ENCODE peak calls at places on chromosomes 2 and 18, in five cellular contexts. R is AG04450, D is H1, G is BE2C, V is Peyer's patch. Z is an unnamed sample.

GRCh38 chr2:119264781-119265692 is 41.4 kb downstream of the STEAP3 start:
- DNase-seq in R (no peak), D (no peak), G (peak; percentile 50), V (peak; percentile 66), Z (peak; percentile 59)

GRCh38 chr2:231362785-231363184 is 32.7 kb upstream of the B3GNT7 start:
- DNase-seq in R (no peak), D (no peak), G (no peak), V (no peak), Z (no peak)

GRCh38 chr18:58392336-58393000 is 236.4 kb downstream of the ALPK2 start:
- DNase-seq in R (no peak), D (no peak), G (no peak), V (no peak), Z (no peak)

GRCh38 chr2:160306985-160307384 is 106.9 kb upstream of the ITGB6 start:
- DNase-seq in R (peak; percentile 87), D (no peak), G (peak; percentile 21), V (no peak), Z (no peak)

GRCh38 chr18:21110667-21111350 is 804 bp downstream of the ROCK1 start:
- DNase-seq in R (no peak), D (no peak), G (no peak), V (peak; percentile 84), Z (peak; percentile 72)

GRCh38 chr2:101349893-101350662 is 37.2 kb downstream of the CREG2 start:
- DNase-seq in R (peak; percentile 11), D (no peak), G (no peak), V (no peak), Z (no peak)

GRCh38 chr18:23703057-23703986 is 14.1 kb downstream of the LAMA3 start:
- DNase-seq in R (peak; percentile 55), D (no peak), G (peak; percentile 13), V (peak; percentile 55), Z (peak; percentile 12)

GRCh38 chr2:162732946-162733698 is 105.4 kb downstream of the KCNH7 start:
- DNase-seq in R (no peak), D (no peak), G (no peak), V (no peak), Z (no peak)

GRCh38 chr2:207230261-207231105 is 64.7 kb upstream of the KLF7 start:
- DNase-seq in R (no peak), D (no peak), G (peak; percentile 49), V (no peak), Z (no peak)

GRCh38 chr2:128775401-128776285 is 457.0 kb upstream of the HS6ST1 start:
- DNase-seq in R (no peak), D (no peak), G (no peak), V (peak; percentile 19), Z (no peak)

GRCh38 chr2:220334871-220335590 is 707.6 kb downstream of the SLC4A3 start:
- DNase-seq in R (no peak), D (no peak), G (no peak), V (no peak), Z (no peak)

GRCh38 chr18:50847192-50847591 is 27.4 kb upstream of the MRO start:
- DNase-seq in R (no peak), D (no peak), G (no peak), V (no peak), Z (no peak)

GRCh38 chr2:195820373-195820772 is 163.3 kb downstream of the SLC39A10 start:
- DNase-seq in R (no peak), D (no peak), G (no peak), V (no peak), Z (no peak)

GRCh38 chr2:238585836-238586821 is 159.4 kb downstream of the ASB1 start:
- DNase-seq in R (no peak), D (no peak), G (no peak), V (no peak), Z (no peak)

GRCh38 chr2:19762959-19763605 is 138.7 kb downstream of the TTC32 start:
- DNase-seq in R (no peak), D (no peak), G (no peak), V (no peak), Z (no peak)

GRCh38 chr2:86025229-86025820 is 80.4 kb downstream of the POLR1A start:
- DNase-seq in R (no peak), D (no peak), G (no peak), V (no peak), Z (no peak)
- TF ChIP-seq CTCF in R (peak; percentile 21), D (no peak), G (no peak), V (no peak), Z (no peak)

DNA sequence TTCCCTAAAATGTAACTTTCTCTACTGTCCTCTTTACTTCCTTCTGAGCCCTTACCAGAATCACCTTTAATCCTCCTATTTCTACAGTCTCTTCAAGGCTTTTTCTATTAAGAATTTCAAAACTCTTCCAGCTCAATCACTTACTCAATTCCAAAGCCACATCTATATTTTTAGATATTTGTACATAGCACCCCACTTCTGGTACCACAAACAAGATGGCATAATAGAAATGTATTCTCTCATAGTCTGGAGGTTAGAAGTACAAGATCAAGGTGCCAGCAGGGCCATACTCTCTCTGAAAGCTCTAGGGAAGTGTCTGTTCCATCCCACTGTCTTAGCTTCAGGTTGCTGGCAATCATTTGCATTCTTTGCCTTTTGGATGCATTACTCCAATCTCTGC is 11.1 kb downstream of the ZSCAN30 start:
- DNase-seq in R (no peak), D (no peak), G (no peak), V (no peak), Z (no peak)
- H3K4me3 ChIP-seq in R (no peak overlapping the region), D (no peak overlapping the region), G (no peak overlapping the region), V (no peak overlapping the region), Z (no peak overlapping the region)

DNA sequence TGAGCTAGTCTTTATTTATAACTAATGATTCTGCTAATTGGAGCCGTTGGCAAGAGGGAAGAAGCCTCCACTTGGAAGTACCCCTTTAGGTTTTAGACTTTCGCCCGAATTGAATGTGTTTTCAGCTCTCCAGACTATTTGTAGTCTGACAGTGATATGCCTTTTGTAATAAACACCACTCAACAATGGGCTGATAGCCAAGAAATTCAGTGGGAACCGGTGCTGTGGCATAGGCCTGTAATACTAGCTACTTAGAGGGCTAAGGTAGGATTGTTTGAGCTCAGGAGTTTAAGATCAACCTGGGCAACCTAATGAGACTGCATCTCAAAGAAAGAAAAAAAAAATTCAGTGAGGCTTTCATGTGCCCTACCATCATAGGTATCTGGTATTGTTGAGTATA is 13.6 kb upstream of the ZSCAN30 start:
- DNase-seq in R (no peak), D (no peak), G (no peak), V (no peak), Z (no peak)
- H3K9me3 ChIP-seq in R (peaks cover 42% of the 10 kb centered on the region), D (peaks cover 45% of the 10 kb centered on the region), G (no peaks in the 10 kb centered on the region), V (no peaks in the 10 kb centered on the region), Z (peaks cover 60% of the 10 kb centered on the region)

DNA sequence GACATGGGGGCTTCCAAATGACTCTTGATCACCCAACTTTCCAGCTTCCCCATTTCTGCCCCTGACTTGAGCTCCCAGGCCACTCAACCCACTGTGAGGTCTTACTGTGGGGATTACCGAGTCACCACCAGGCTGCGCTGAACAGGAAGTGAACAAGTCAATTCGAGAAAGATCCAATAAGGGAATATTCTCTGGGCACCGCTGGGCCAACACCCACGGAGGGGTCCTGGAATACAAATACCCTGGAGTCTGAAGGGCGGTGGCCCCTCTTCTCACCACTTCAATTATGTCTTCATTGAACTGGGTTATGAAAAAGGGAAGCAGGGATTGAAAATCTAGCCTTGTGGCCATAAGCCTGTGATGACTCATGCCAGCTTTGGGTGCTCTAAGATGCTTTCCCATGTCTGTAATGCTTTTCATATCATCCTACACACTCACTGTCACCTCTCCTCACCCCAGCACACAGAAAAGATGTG is 37.7 kb downstream of the BCL11A start:
- DNase-seq in R (peak; percentile 82), D (no peak), G (no peak), V (no peak), Z (no peak)
- TF ChIP-seq CTCF in R (peak; percentile 27), D (no peak), G (no peak), V (no peak), Z (no peak)

GRCh38 chr2:42133771-42134195 is 35.4 kb upstream of the EML4 start:
- DNase-seq in R (no peak), D (no peak), G (peak; percentile 19), V (no peak), Z (no peak)

GRCh38 chr2:42129947-42130346 is 39.2 kb upstream of the EML4 start:
- DNase-seq in R (no peak), D (no peak), G (no peak), V (no peak), Z (no peak)

GRCh38 chr2:42132966-42133641 is 36.0 kb upstream of the EML4 start:
- DNase-seq in R (peak; percentile 92), D (no peak), G (peak; percentile 97), V (peak; percentile 97), Z (peak; percentile 90)

GRCh38 chr2:42129487-42129852 is 39.7 kb upstream of the EML4 start:
- DNase-seq in R (no peak), D (no peak), G (no peak), V (no peak), Z (no peak)

DNA sequence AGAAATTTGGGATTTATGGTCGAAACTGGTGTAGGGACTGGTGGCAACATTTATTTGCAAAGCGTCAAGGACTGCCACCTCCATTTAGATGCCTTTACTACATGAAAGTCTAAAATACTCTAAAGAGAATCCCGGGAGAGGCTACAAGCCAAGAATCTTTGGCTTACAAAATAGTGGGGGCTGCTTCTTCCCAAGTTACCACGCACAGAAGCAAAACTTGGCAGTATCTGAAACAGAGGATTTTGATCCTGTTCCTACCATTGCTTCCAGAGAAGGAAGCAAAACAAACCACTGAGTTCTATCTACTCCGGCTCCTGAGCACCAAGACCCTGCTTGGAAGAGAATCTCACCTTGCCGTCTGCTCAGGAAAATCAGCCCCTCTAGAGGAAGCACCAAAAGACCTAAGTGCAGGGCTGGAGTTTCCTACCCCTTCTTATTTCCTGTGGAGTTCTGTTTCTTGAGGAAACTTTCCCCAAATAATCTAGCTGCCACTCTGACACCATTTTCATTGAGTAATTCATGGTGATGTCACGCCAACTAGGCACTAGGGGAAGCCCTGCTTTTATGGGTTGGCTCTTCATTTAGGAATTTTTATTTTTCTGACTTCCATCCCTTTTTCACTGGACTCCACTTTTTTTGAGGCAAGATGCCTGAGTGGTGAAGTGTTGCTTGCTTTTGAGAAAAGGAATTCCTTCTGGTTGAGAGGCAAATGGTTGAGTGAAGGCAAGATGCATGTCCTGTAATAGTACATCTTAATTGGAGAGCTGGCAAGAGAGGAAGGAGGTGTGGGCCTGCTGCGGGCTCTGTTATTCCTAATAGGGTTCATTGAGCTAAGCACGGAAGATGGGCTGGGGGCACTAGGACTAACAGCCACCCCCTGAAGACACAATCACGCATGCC is 36.8 kb upstream of the EML4 start:
- DNase-seq in R (peak; percentile 77), D (no peak), G (no peak), V (no peak), Z (no peak)
- H3K4me3 ChIP-seq in R (peak overlapping the region; percentile 36), D (no peak overlapping the region), G (peak overlapping the region; percentile 17), V (peak overlapping the region; percentile 27), Z (peak overlapping the region; percentile 22)

DNA sequence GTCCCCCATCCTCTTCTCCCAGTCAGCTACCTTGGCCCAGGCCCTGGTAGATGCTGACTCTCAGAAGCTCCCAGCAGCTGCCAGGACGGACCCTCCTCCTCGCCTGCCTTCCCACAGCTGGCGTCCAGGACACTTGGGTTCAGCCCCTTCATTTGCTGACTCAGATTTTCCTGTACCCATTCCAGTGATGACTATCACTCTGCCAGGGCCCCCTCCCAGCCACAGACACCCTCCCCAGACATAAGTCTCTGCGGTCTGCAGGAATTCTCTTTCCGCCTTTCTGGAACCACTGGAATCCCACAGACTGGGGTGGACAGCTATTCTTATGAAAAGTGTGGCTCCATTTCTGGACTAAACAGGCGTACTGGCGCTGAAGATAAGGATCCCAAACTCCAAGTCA is 260.3 kb upstream of the EPAS1 start:
- DNase-seq in R (no peak), D (no peak), G (no peak), V (no peak), Z (no peak)
- H3K9me3 ChIP-seq in R (no peaks in the 10 kb centered on the region), D (no peaks in the 10 kb centered on the region), G (no peaks in the 10 kb centered on the region), V (no peaks in the 10 kb centered on the region), Z (no peaks in the 10 kb centered on the region)

GRCh38 chr18:44093253-44093652 is 587.4 kb upstream of the SETBP1 start:
- DNase-seq in R (no peak), D (no peak), G (no peak), V (no peak), Z (no peak)

GRCh38 chr18:44096016-44096415 is 584.7 kb upstream of the SETBP1 start:
- DNase-seq in R (no peak), D (no peak), G (no peak), V (no peak), Z (no peak)

GRCh38 chr18:44098551-44099098 is 582.1 kb upstream of the SETBP1 start:
- DNase-seq in R (no peak), D (peak; percentile 36), G (peak; percentile 37), V (peak; percentile 51), Z (no peak)
- TF ChIP-seq CTCF in R (peak; percentile 41), D (peak; percentile 63), G (peak; percentile 55), V (no peak), Z (no peak)

Z was measured in CD8-positive, alpha-beta T cell.